ENCODE peak calls at places on chromosomes 12 and 14, in five cellular contexts. B, C, Z, V and K are unnamed samples.
A peak's percentile ranks its signal among the peaks of the same experiment; 100 is the strongest.

GRCh38 chr14:68938515-68939423 is 40.3 kb downstream of the ACTN1 start:
- DNase-seq in Z (no peak), V (no peak), B (no peak), C (no peak), K (no peak)

GRCh38 chr12:570237-570925 is 92.9 kb downstream of the NINJ2 start:
- DNase-seq in B (peak; percentile 70), V (peak; percentile 68), Z (no peak), C (peak; percentile 74), K (peak; percentile 83)

GRCh38 chr12:12800406-12801180 is 12.6 kb upstream of the DDX47 start:
- DNase-seq in B (no peak), V (no peak), C (no peak), Z (no peak), K (no peak)

GRCh38 chr12:96907681-96908163 is 665 bp downstream of the NEDD1 start:
- DNase-seq in Z (peak; percentile 9), V (peak; percentile 19), B (no peak), C (no peak), K (no peak)

GRCh38 chr12:31035226-31035625 is 38.4 kb upstream of the DDX11 start:
- DNase-seq in C (no peak), V (no peak), B (no peak), Z (no peak), K (no peak)

GRCh38 chr12:20646239-20646827 is 48.8 kb upstream of the SLCO1C1 start:
- DNase-seq in V (no peak), Z (no peak), B (no peak), C (no peak), K (no peak)

GRCh38 chr12:6614513-6615177 is 7.5 kb upstream of the CHD4 start:
- DNase-seq in B (no peak), V (no peak), Z (no peak), C (no peak), K (no peak)

GRCh38 chr12:127559349-127560040 is 707.5 kb upstream of the TMEM132C start:
- DNase-seq in Z (peak; percentile 8), B (no peak), V (peak; percentile 13), C (no peak), K (no peak)

GRCh38 chr12:39617887-39618286 is 1.7 kb downstream of the ABCD2 start:
- DNase-seq in Z (no peak), V (no peak), B (no peak), C (no peak), K (no peak)

GRCh38 chr12:53798575-53798974 is 46.8 kb upstream of the CISTR start:
- DNase-seq in C (no peak), B (no peak), Z (no peak), V (no peak), K (no peak)

GRCh38 chr12:58502857-58503256 is 417.4 kb downstream of the LRIG3 start:
- DNase-seq in C (no peak), V (no peak), B (no peak), Z (no peak), K (no peak)

GRCh38 chr14:39264558-39264957 is 30.8 kb downstream of the MIA2 start:
- DNase-seq in B (no peak), Z (no peak), V (no peak), C (no peak), K (no peak)

GRCh38 chr14:94771906-94772468 is 2.1 kb upstream of the GSC start:
- DNase-seq in B (no peak), C (no peak), Z (no peak), V (no peak), K (no peak)

GRCh38 chr14:94485944-94486841 is 10.2 kb upstream of the SERPINA9 start:
- DNase-seq in B (no peak), C (peak; percentile 39), Z (peak; percentile 68), V (peak; percentile 71), K (no peak)

GRCh38 chr12:54996235-54996634 is 11.7 kb upstream of the TESPA1 start:
- DNase-seq in V (no peak), Z (no peak), B (no peak), C (no peak), K (no peak)

GRCh38 chr12:15856097-15856982 is 25.8 kb upstream of the STRAP start:
- DNase-seq in C (peak; percentile 72), V (peak; percentile 7), B (no peak), Z (no peak), K (peak; percentile 15)

GRCh38 chr14:39265741-39266588 is 32.2 kb downstream of the MIA2 start:
- DNase-seq in V (no peak), B (no peak), C (no peak), Z (no peak), K (peak; percentile 72)

GRCh38 chr12:54033980-54034783 is 1.3 kb downstream of the HOXC5 start:
- DNase-seq in C (no peak), Z (no peak), V (no peak), B (no peak), K (no peak)

GRCh38 chr14:28831126-28831525 is 64.5 kb downstream of the FOXG1 start:
- DNase-seq in B (no peak), V (no peak), Z (peak; percentile 11), C (no peak), K (no peak)

GRCh38 chr14:54474232-54474793 is 14.5 kb downstream of the GMFB start:
- DNase-seq in B (no peak), V (no peak), Z (no peak), C (no peak), K (no peak)

GRCh38 chr14:72663956-72664650 is 229.8 kb downstream of the DPF3 start:
- DNase-seq in V (no peak), C (no peak), B (no peak), Z (no peak), K (no peak)

GRCh38 chr12:30013051-30013450 is 229.3 kb upstream of the TMTC1 start:
- DNase-seq in B (no peak), Z (no peak), C (no peak), V (no peak), K (no peak)

GRCh38 chr12:26493656-26494055 is 298.3 kb downstream of the SSPN start:
- DNase-seq in B (no peak), C (no peak), Z (no peak), V (no peak), K (no peak)

GRCh38 chr12:6868211-6869048 is 1.1 kb downstream of the TPI1 start:
- DNase-seq in V (no peak), C (no peak), B (no peak), Z (no peak), K (no peak)

GRCh38 chr12:66693901-66694513 is 15.1 kb upstream of the GRIP1 start:
- DNase-seq in Z (peak; percentile 10), V (peak; percentile 47), B (no peak), C (peak; percentile 19), K (no peak)

GRCh38 chr14:88312262-88312661 is 10.8 kb downstream of the KCNK10 start:
- DNase-seq in C (no peak), V (no peak), B (no peak), Z (no peak), K (no peak)

GRCh38 chr12:132557969-132558856 is 52.2 kb downstream of the LRCOL1 start:
- DNase-seq in C (no peak), Z (no peak), V (no peak), B (no peak), K (no peak)

GRCh38 chr14:93994919-93995682 is 2.0 kb upstream of the CCDC197 start:
- DNase-seq in C (no peak), V (no peak), B (no peak), Z (no peak), K (peak; percentile 94)

GRCh38 chr14:69945905-69946304 is 66.7 kb downstream of the SMOC1 start:
- DNase-seq in B (no peak), Z (no peak), C (no peak), V (no peak), K (no peak)

DNA sequence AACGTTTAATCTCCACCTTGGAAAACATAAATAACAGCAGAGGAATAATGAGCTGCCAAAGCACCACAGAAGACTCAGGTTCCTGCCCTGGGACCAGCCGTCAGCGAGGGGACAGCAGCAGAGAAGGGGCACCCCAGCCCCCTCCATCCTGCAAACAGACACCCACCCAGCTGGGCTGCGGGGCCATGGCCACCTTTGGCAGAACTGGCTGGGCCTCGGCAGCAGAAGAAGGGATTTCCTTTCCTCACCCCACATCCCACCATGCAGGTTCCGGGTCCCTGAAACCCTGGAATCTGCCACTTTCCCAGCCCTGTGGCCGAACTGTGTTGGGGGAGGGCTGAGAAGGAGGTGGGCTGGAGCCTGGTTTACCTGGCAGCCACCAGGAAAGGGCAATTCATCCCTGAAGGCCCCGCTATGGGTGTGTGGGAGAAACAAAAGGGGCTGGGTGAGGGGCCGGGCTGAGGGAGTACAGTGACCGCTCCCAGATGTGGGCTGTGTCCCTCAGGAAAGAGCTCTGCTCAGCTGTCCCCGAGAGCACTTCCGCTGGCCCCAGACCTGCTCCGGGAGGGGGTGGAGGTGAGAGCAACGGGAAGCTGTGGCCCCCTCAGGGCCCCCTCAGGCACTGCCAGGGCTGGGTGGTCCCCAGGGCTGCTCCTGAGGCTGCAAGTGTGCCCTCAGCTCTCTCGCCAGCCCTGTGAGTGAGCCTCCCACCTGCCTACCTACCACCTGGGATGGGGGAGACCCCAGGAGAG is 3.8 kb downstream of the PGF start:
- DNase-seq in Z (no peak), V (no peak), C (no peak), B (no peak), K (no peak)
- TF ChIP-seq POLR2A in Z (no peak), V (no peak), C (no peak), B (no peak), K (no peak)

GRCh38 chr14:62692490-62693106 is 352.7 kb downstream of the KCNH5 start:
- DNase-seq in B (no peak), Z (no peak), V (no peak), C (no peak), K (no peak)
- TF ChIP-seq POLR2A in B (no peak), Z (no peak), V (no peak), C (no peak), K (no peak)

DNA sequence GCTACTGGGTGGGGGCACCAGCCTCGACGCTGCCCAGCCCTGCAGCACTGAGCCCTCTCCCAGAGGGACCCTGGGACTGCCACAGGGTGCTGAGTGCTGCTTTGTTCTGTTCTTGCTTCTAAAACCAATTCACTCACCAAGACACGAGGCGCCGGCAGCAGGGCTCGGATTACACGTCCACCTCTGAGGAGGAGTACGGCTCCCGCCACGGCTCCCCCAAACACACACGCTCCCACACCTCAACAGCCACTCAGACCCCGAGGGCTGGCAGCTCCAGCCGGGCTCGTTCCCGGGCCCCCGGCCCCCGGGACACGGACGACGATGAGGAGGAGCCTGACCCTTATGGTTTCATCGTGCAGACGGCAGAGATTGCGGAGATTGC is 24.3 kb downstream of the CEP170B start:
- DNase-seq in C (no peak), V (no peak), Z (no peak), B (peak; percentile 49), K (no peak)
- TF ChIP-seq POLR2A in C (no peak), V (no peak), Z (no peak), B (no peak), K (no peak)

DNA sequence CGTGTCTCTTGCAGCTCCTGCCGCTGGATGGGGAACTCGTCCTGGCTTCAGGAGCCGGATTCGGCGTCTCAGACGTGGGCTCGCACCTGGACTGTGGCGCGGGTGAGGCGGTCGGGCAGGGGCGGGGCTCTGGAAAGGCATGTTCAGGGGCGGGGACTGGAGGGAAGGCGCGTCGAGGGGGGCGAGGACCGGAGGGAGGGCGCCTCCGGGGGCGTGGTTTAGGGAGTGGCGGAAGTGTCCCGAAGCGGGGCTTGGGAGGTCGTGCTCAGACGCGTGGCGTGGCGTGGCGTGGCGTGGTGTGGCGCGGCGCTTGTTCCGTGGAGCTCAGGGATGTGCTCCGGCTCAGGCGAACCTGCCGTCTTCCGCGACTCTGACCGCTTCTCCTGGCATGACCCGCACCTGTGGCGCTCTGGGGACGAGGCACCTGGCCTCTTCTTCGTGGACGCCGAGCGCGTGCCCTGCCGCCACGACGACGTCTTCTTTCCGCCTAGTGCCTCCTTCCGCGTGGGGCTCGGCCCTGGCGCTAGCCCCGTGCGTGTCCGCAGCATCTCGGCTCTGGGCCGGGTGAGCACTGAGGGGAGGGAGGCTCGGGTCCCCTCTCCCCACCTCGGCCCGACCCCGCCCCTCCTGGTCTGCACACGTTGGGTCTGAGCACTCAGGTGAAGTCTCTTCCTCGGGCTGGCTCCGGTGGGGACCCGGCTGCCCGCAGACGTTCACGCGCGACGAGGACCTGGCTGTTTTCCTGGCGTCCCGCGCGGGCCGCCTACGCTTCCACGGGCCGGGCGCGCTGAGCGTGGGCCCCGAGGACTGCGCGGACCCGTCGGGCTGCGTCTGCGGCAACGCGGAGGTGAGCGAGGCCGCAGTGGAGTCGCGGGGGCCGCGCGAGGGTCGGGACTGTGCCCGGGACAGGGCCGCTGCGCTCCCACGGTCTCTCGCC is 6.2 kb downstream of the AMN start:
- DNase-seq in V (no peak), Z (peak; percentile 87), C (peak; percentile 65), B (no peak), K (no peak)
- TF ChIP-seq POLR2A in V (no peak), Z (no peak), C (no peak), B (no peak), K (no peak)